ENCODE peak calls at places on chromosome 18, in eight cellular contexts. K is A549, F is HepG2, O is stomach, I is K562, S is sigmoid colon, X is GM12878, D is tibial nerve. L is an unnamed sample.

GRCh38 chr18:48031011-48031480 is 100.6 kb upstream of the SMAD2 start:
- DNase-seq in O (peak; percentile 67), D (no peak), X (no peak), I (peak; percentile 40), K (peak; percentile 40), S (peak; percentile 65), F (peak; percentile 48), L (peak; percentile 76)

GRCh38 chr18:3447035-3447894 is 2.7 kb upstream of the TGIF1 start:
- DNase-seq in K (no peak), O (peak; percentile 37), X (no peak), F (no peak), I (peak; percentile 68), D (peak; percentile 26), S (peak; percentile 82), L (peak; percentile 65)

GRCh38 chr18:55934801-55935200 is 346.8 kb upstream of the TCF4 start:
- DNase-seq in K (no peak), D (no peak), I (no peak), S (no peak), F (no peak), O (no peak), X (no peak), L (no peak)

GRCh38 chr18:10070581-10071000 is 156.8 kb downstream of the VAPA start:
- DNase-seq in X (no peak), O (no peak), D (no peak), S (no peak), K (no peak), F (no peak), I (no peak), L (no peak)

GRCh38 chr18:3649559-3650426 is 199.8 kb downstream of the TGIF1 start:
- DNase-seq in I (no peak), F (peak; percentile 73), D (peak; percentile 42), X (no peak), O (no peak), S (no peak), K (peak; percentile 51), L (peak; percentile 45)

GRCh38 chr18:44552706-44553105 is 128.0 kb upstream of the SETBP1 start:
- DNase-seq in K (no peak), S (no peak), I (no peak), F (no peak), D (no peak), X (no peak), O (no peak), L (no peak)

GRCh38 chr18:10049721-10050120 is 135.9 kb downstream of the VAPA start:
- DNase-seq in K (no peak), X (no peak), F (no peak), D (no peak), O (no peak), I (no peak), S (no peak), L (peak; percentile 7)

GRCh38 chr18:74069178-74070050 is 78.2 kb downstream of the FBXO15 start:
- DNase-seq in O (no peak), K (no peak), I (no peak), D (no peak), S (no peak), X (no peak), F (no peak), L (no peak)

GRCh38 chr18:50662775-50663383 is 103.0 kb downstream of the MAPK4 start:
- DNase-seq in X (no peak), S (no peak), D (no peak), I (no peak), O (no peak), F (no peak), K (no peak), L (no peak)

GRCh38 chr18:52326001-52326400 is 14.0 kb upstream of the DCC start:
- DNase-seq in K (no peak), I (no peak), O (no peak), X (no peak), F (no peak), D (no peak), S (no peak), L (no peak)

GRCh38 chr18:79459946-79460345 is 64.2 kb downstream of the NFATC1 start:
- DNase-seq in O (no peak), D (no peak), X (no peak), S (no peak), I (no peak), F (no peak), K (no peak), L (no peak)

GRCh38 chr18:79457652-79458051 is 61.9 kb downstream of the NFATC1 start:
- DNase-seq in O (no peak), I (no peak), X (no peak), S (no peak), K (no peak), F (no peak), D (no peak), L (peak; percentile 48)

GRCh38 chr18:79458917-79459803 is 63.4 kb downstream of the NFATC1 start:
- DNase-seq in S (no peak), D (no peak), I (no peak), F (no peak), X (no peak), O (no peak), K (no peak), L (no peak)

GRCh38 chr18:79457239-79457638 is 61.5 kb downstream of the NFATC1 start:
- DNase-seq in F (no peak), X (no peak), D (no peak), I (no peak), S (no peak), O (no peak), K (no peak), L (no peak)

GRCh38 chr18:79458131-79458838 is 62.6 kb downstream of the NFATC1 start:
- DNase-seq in S (peak; percentile 87), X (no peak), F (peak; percentile 43), I (no peak), K (peak; percentile 48), D (peak; percentile 53), O (peak; percentile 63), L (peak; percentile 70)
- H3K27ac ChIP-seq in S (peak overlapping the region; percentile 82), X (no peak overlapping the region), F (no peak overlapping the region), I (no peak overlapping the region), K (peak overlapping the region; percentile 49), D (peak overlapping the region; percentile 82), O (peak overlapping the region; percentile 62), L (peak overlapping the region; percentile 60)

GRCh38 chr18:76457475-76457874 is 37.6 kb downstream of the ZNF516 start:
- DNase-seq in O (no peak), I (no peak), D (no peak), S (peak; percentile 41), K (no peak), X (no peak), F (no peak), L (no peak)
- TF ChIP-seq EP300 in O (no peak), I (no peak), D (no peak), S (no peak), K (no peak), X (no peak), F (no peak), L (no peak)

GRCh38 chr18:32019251-32019943 is 772 bp downstream of the RNF125 start:
- DNase-seq in S (no peak), D (no peak), F (peak; percentile 39), K (peak; percentile 16), O (peak; percentile 49), X (no peak), I (no peak), L (peak; percentile 28)
- TF ChIP-seq POLR2A in S (no peak), D (no peak), F (no peak), K (no peak), O (no peak), X (no peak), I (no peak), L (no peak)

GRCh38 chr18:61575419-61575818 is 242.2 kb downstream of the CDH20 start:
- DNase-seq in D (no peak), F (no peak), O (no peak), X (no peak), K (no peak), I (no peak), S (no peak), L (no peak)

GRCh38 chr18:61578846-61579245 is 245.6 kb downstream of the CDH20 start:
- DNase-seq in D (no peak), X (no peak), I (no peak), K (no peak), O (no peak), S (no peak), F (no peak), L (no peak)

GRCh38 chr18:61572871-61573270 is 239.6 kb downstream of the CDH20 start:
- DNase-seq in I (no peak), K (no peak), D (no peak), O (no peak), X (no peak), S (no peak), F (no peak), L (no peak)

GRCh38 chr18:61570070-61570469 is 236.8 kb downstream of the CDH20 start:
- DNase-seq in I (no peak), F (no peak), X (no peak), O (no peak), S (no peak), K (no peak), D (no peak), L (no peak)

GRCh38 chr18:61574665-61575064 is 241.4 kb downstream of the CDH20 start:
- DNase-seq in X (no peak), S (no peak), I (no peak), K (no peak), O (no peak), F (no peak), D (no peak), L (no peak)
- H3K27ac ChIP-seq in X (no peak overlapping the region), S (no peak overlapping the region), I (no peak overlapping the region), K (no peak overlapping the region), O (no peak overlapping the region), F (no peak overlapping the region), D (no peak overlapping the region), L (no peak overlapping the region)

GRCh38 chr18:23893653-23894052 is 120.9 kb upstream of the TTC39C start:
- DNase-seq in S (no peak), I (no peak), D (no peak), X (no peak), F (no peak), K (no peak), O (no peak), L (no peak)

GRCh38 chr18:23900979-23901378 is 113.6 kb upstream of the TTC39C start:
- DNase-seq in I (no peak), X (no peak), D (no peak), K (no peak), F (no peak), O (no peak), S (no peak), L (no peak)

GRCh38 chr18:23897733-23898132 is 116.8 kb upstream of the TTC39C start:
- DNase-seq in K (no peak), O (no peak), I (no peak), D (no peak), F (no peak), X (no peak), S (no peak), L (no peak)

GRCh38 chr18:23894661-23895175 is 119.8 kb upstream of the TTC39C start:
- DNase-seq in K (no peak), I (no peak), S (no peak), X (no peak), O (no peak), D (no peak), F (no peak), L (no peak)

GRCh38 chr18:23897293-23897692 is 117.3 kb upstream of the TTC39C start:
- DNase-seq in F (no peak), K (no peak), X (no peak), S (no peak), D (no peak), O (no peak), I (no peak), L (no peak)
- TF ChIP-seq EP300 in F (no peak), K (no peak), X (no peak), S (no peak), D (no peak), O (no peak), I (no peak), L (no peak)

GRCh38 chr18:70430501-70431173 is 141.8 kb downstream of the SOCS6 start:
- DNase-seq in K (no peak), X (no peak), I (no peak), O (no peak), D (no peak), S (no peak), F (no peak), L (no peak)
- TF ChIP-seq POLR2A in K (no peak), X (no peak), I (no peak), O (no peak), D (no peak), S (no peak), F (no peak), L (no peak)